ENCODE peak calls at places on chromosomes 5 and 9, in eight cellular contexts. One of them, this sample, is unnamed.

GRCh38 chr9:88460583-88461332 is 72.5 kb downstream of the SPIN1 start:
- DNase-seq in cardiac muscle cell: no peak
- DNase-seq in hippocampal formation: no peak
- DNase-seq in iPS-NIHi11: no peak
- DNase-seq in GM12865: no peak
- DNase-seq in cardiac fibroblast: no peak
- DNase-seq in activated CD4-positive, CD25-positive, alpha-beta regulatory T cell: no peak
- DNase-seq in H4: no peak
- DNase-seq in this sample: no peak

GRCh38 chr5:52786937-52787599 is 648 bp upstream of the ITGA1 start:
- DNase-seq in cardiac muscle cell: peak; percentile 44
- DNase-seq in hippocampal formation: no peak
- DNase-seq in iPS-NIHi11: peak; percentile 22
- DNase-seq in GM12865: peak; percentile 38
- DNase-seq in cardiac fibroblast: peak; percentile 43
- DNase-seq in activated CD4-positive, CD25-positive, alpha-beta regulatory T cell: no peak
- DNase-seq in H4: peak; percentile 12
- DNase-seq in this sample: no peak

GRCh38 chr5:72451771-72452505 is 55.3 kb downstream of the ZNF366 start:
- DNase-seq in cardiac muscle cell: peak; percentile 99
- DNase-seq in hippocampal formation: no peak
- DNase-seq in iPS-NIHi11: peak; percentile 26
- DNase-seq in GM12865: peak; percentile 90
- DNase-seq in cardiac fibroblast: peak; percentile 100
- DNase-seq in activated CD4-positive, CD25-positive, alpha-beta regulatory T cell: no peak
- DNase-seq in H4: peak; percentile 26
- DNase-seq in this sample: peak; percentile 79

GRCh38 chr9:106356924-106357323 is 506.0 kb upstream of the ZNF462 start:
- DNase-seq in cardiac muscle cell: no peak
- DNase-seq in hippocampal formation: no peak
- DNase-seq in iPS-NIHi11: no peak
- DNase-seq in GM12865: no peak
- DNase-seq in cardiac fibroblast: no peak
- DNase-seq in activated CD4-positive, CD25-positive, alpha-beta regulatory T cell: no peak
- DNase-seq in H4: no peak
- DNase-seq in this sample: no peak

GRCh38 chr9:1050125-1050895 is at the start of gene DMRT2:
- DNase-seq in cardiac muscle cell: peak; percentile 81
- DNase-seq in hippocampal formation: peak; percentile 94
- DNase-seq in iPS-NIHi11: peak; percentile 94
- DNase-seq in GM12865: peak; percentile 80
- DNase-seq in cardiac fibroblast: peak; percentile 49
- DNase-seq in activated CD4-positive, CD25-positive, alpha-beta regulatory T cell: no peak
- DNase-seq in H4: peak; percentile 76
- DNase-seq in this sample: peak; percentile 45

GRCh38 chr5:135706474-135706873 is 127.7 kb upstream of the CXCL14 start:
- DNase-seq in cardiac muscle cell: no peak
- DNase-seq in hippocampal formation: no peak
- DNase-seq in iPS-NIHi11: no peak
- DNase-seq in GM12865: no peak
- DNase-seq in cardiac fibroblast: no peak
- DNase-seq in activated CD4-positive, CD25-positive, alpha-beta regulatory T cell: no peak
- DNase-seq in H4: no peak
- DNase-seq in this sample: no peak

GRCh38 chr9:77511525-77511924 is 136.6 kb downstream of the GNA14 start:
- DNase-seq in cardiac muscle cell: no peak
- DNase-seq in hippocampal formation: no peak
- DNase-seq in iPS-NIHi11: no peak
- DNase-seq in GM12865: no peak
- DNase-seq in cardiac fibroblast: no peak
- DNase-seq in activated CD4-positive, CD25-positive, alpha-beta regulatory T cell: no peak
- DNase-seq in H4: no peak
- DNase-seq in this sample: no peak

GRCh38 chr9:2453701-2454100 is 167.9 kb upstream of the VLDLR start:
- DNase-seq in cardiac muscle cell: no peak
- DNase-seq in hippocampal formation: no peak
- DNase-seq in iPS-NIHi11: no peak
- DNase-seq in GM12865: no peak
- DNase-seq in cardiac fibroblast: no peak
- DNase-seq in activated CD4-positive, CD25-positive, alpha-beta regulatory T cell: no peak
- DNase-seq in H4: no peak
- DNase-seq in this sample: no peak

GRCh38 chr5:40679998-40680681 is 425 bp downstream of the PTGER4 start:
- DNase-seq in cardiac muscle cell: no peak
- DNase-seq in hippocampal formation: no peak
- DNase-seq in iPS-NIHi11: peak; percentile 17
- DNase-seq in GM12865: no peak
- DNase-seq in cardiac fibroblast: no peak
- DNase-seq in activated CD4-positive, CD25-positive, alpha-beta regulatory T cell: no peak
- DNase-seq in H4: no peak
- DNase-seq in this sample: peak; percentile 34

GRCh38 chr9:79377315-79377855 is 194.4 kb upstream of the TLE4 start:
- DNase-seq in cardiac muscle cell: no peak
- DNase-seq in hippocampal formation: no peak
- DNase-seq in iPS-NIHi11: no peak
- DNase-seq in GM12865: no peak
- DNase-seq in cardiac fibroblast: no peak
- DNase-seq in activated CD4-positive, CD25-positive, alpha-beta regulatory T cell: no peak
- DNase-seq in H4: no peak
- DNase-seq in this sample: no peak

GRCh38 chr5:65018763-65019162 is 250.0 kb downstream of the CWC27 start:
- DNase-seq in cardiac muscle cell: no peak
- DNase-seq in hippocampal formation: no peak
- DNase-seq in iPS-NIHi11: no peak
- DNase-seq in GM12865: no peak
- DNase-seq in cardiac fibroblast: no peak
- DNase-seq in activated CD4-positive, CD25-positive, alpha-beta regulatory T cell: no peak
- DNase-seq in H4: no peak
- DNase-seq in this sample: no peak

GRCh38 chr5:176986280-176986679 is 20.3 kb downstream of the UIMC1 start:
- DNase-seq in cardiac muscle cell: no peak
- DNase-seq in hippocampal formation: no peak
- DNase-seq in iPS-NIHi11: no peak
- DNase-seq in GM12865: no peak
- DNase-seq in cardiac fibroblast: no peak
- DNase-seq in activated CD4-positive, CD25-positive, alpha-beta regulatory T cell: no peak
- DNase-seq in H4: no peak
- DNase-seq in this sample: no peak

GRCh38 chr5:171207256-171207866 is 101.7 kb upstream of the TLX3 start:
- DNase-seq in cardiac muscle cell: peak; percentile 63
- DNase-seq in hippocampal formation: no peak
- DNase-seq in iPS-NIHi11: peak; percentile 50
- DNase-seq in GM12865: peak; percentile 28
- DNase-seq in cardiac fibroblast: peak; percentile 67
- DNase-seq in activated CD4-positive, CD25-positive, alpha-beta regulatory T cell: no peak
- DNase-seq in H4: peak; percentile 20
- DNase-seq in this sample: peak; percentile 19

GRCh38 chr5:170404398-170404797 is 15.2 kb upstream of the KCNMB1 start:
- DNase-seq in cardiac muscle cell: no peak
- DNase-seq in hippocampal formation: peak; percentile 24
- DNase-seq in iPS-NIHi11: no peak
- DNase-seq in GM12865: peak; percentile 28
- DNase-seq in cardiac fibroblast: no peak
- DNase-seq in activated CD4-positive, CD25-positive, alpha-beta regulatory T cell: no peak
- DNase-seq in H4: no peak
- DNase-seq in this sample: no peak

GRCh38 chr9:20989923-20990341 is 41.5 kb downstream of the HACD4 start:
- DNase-seq in cardiac muscle cell: no peak
- DNase-seq in hippocampal formation: peak; percentile 44
- DNase-seq in iPS-NIHi11: no peak
- DNase-seq in GM12865: peak; percentile 52
- DNase-seq in cardiac fibroblast: no peak
- DNase-seq in activated CD4-positive, CD25-positive, alpha-beta regulatory T cell: no peak
- DNase-seq in H4: no peak
- DNase-seq in this sample: no peak

GRCh38 chr9:86097510-86098224 is 1.7 kb downstream of the GOLM1 start:
- DNase-seq in cardiac muscle cell: no peak
- DNase-seq in hippocampal formation: no peak
- DNase-seq in iPS-NIHi11: no peak
- DNase-seq in GM12865: no peak
- DNase-seq in cardiac fibroblast: no peak
- DNase-seq in activated CD4-positive, CD25-positive, alpha-beta regulatory T cell: no peak
- DNase-seq in H4: no peak
- DNase-seq in this sample: no peak

GRCh38 chr9:91159664-91160121 is 202.0 kb downstream of the AUH start:
- DNase-seq in cardiac muscle cell: peak; percentile 64
- DNase-seq in hippocampal formation: no peak
- DNase-seq in iPS-NIHi11: no peak
- DNase-seq in GM12865: no peak
- DNase-seq in cardiac fibroblast: peak; percentile 39
- DNase-seq in activated CD4-positive, CD25-positive, alpha-beta regulatory T cell: no peak
- DNase-seq in H4: no peak
- DNase-seq in this sample: no peak

GRCh38 chr5:82549263-82549662 is 271.1 kb upstream of the RPS23 start:
- DNase-seq in cardiac muscle cell: peak; percentile 17
- DNase-seq in hippocampal formation: no peak
- DNase-seq in iPS-NIHi11: no peak
- DNase-seq in GM12865: no peak
- DNase-seq in cardiac fibroblast: peak; percentile 8
- DNase-seq in activated CD4-positive, CD25-positive, alpha-beta regulatory T cell: no peak
- DNase-seq in H4: no peak
- DNase-seq in this sample: no peak

GRCh38 chr5:59772206-59772605 is 121.3 kb downstream of the PDE4D start:
- DNase-seq in cardiac muscle cell: no peak
- DNase-seq in hippocampal formation: no peak
- DNase-seq in iPS-NIHi11: no peak
- DNase-seq in GM12865: no peak
- DNase-seq in cardiac fibroblast: no peak
- DNase-seq in activated CD4-positive, CD25-positive, alpha-beta regulatory T cell: no peak
- DNase-seq in H4: no peak
- DNase-seq in this sample: no peak

GRCh38 chr5:5711112-5711511 is 288.6 kb downstream of the ICE1 start:
- DNase-seq in cardiac muscle cell: no peak
- DNase-seq in hippocampal formation: no peak
- DNase-seq in iPS-NIHi11: no peak
- DNase-seq in GM12865: no peak
- DNase-seq in cardiac fibroblast: no peak
- DNase-seq in activated CD4-positive, CD25-positive, alpha-beta regulatory T cell: no peak
- DNase-seq in H4: no peak
- DNase-seq in this sample: no peak

GRCh38 chr5:119016125-119016774 is 27.9 kb upstream of the DTWD2 start:
- DNase-seq in cardiac muscle cell: no peak
- DNase-seq in hippocampal formation: no peak
- DNase-seq in iPS-NIHi11: no peak
- DNase-seq in GM12865: peak; percentile 58
- DNase-seq in cardiac fibroblast: no peak
- DNase-seq in activated CD4-positive, CD25-positive, alpha-beta regulatory T cell: no peak
- DNase-seq in H4: no peak
- DNase-seq in this sample: no peak

This sample was measured in hepatic stellate cell.